ENCODE peak calls at places on chromosomes 4 and X, in eight cellular contexts. C is endothelial cell; E is NB4; M is osteoblast; O is Calu3; Q is fibroblast of villous mesenchyme; N is activated CD8-positive, alpha-beta T cell treated with anti-CD3 and anti-CD28 coated beads for 36 hours; G is osteocyte. S is an unnamed sample.

GRCh38 chr4:77922158-77923094 is 59.8 kb downstream of the MRPL1 start:
- DNase-seq in C (no peak), E (no peak), M (no peak), O (no peak), Q (no peak), N (no peak), G (no peak), S (no peak)

GRCh38 chr4:137534516-137534915 is 2.2 kb upstream of the PCDH18 start:
- DNase-seq in C (no peak), E (no peak), M (no peak), O (no peak), Q (no peak), N (no peak), G (no peak), S (peak)

GRCh38 chr4:42633605-42634388 is 23.1 kb downstream of the ATP8A1 start:
- DNase-seq in C (no peak), E (no peak), M (no peak), O (no peak), Q (no peak), N (no peak), G (no peak), S (no peak)

GRCh38 chr4:187380181-187380581 is 615.4 kb upstream of the ZFP42 start:
- DNase-seq in C (peak), E (peak), M (no peak), O (peak), Q (peak), N (no peak), G (no peak), S (peak)

GRCh38 chrX:103329991-103330390 is at the start of gene TCEAL7:
- DNase-seq in C (no peak), E (no peak), M (no peak), O (no peak), Q (peak), N (no peak), G (no peak), S (peak)

GRCh38 chrX:104195013-104195412 is 28.8 kb downstream of the FAM199X start:
- DNase-seq in C (no peak), E (no peak), M (no peak), O (no peak), Q (no peak), N (no peak), G (no peak), S (no peak)

GRCh38 chr4:89254847-89255246 is 52.8 kb downstream of the GPRIN3 start:
- DNase-seq in C (peak), E (peak), M (peak), O (peak), Q (peak), N (peak), G (no peak), S (peak)

GRCh38 chrX:85992811-85993229 is 54.5 kb downstream of the CHM start:
- DNase-seq in C (no peak), E (peak), M (no peak), O (no peak), Q (peak), N (peak), G (no peak), S (peak)

GRCh38 chr4:17324431-17324830 is 187.5 kb downstream of the QDPR start:
- DNase-seq in C (peak), E (peak), M (no peak), O (peak), Q (peak), N (peak), G (no peak), S (peak)

GRCh38 chr4:185589067-185589844 is 53.9 kb upstream of the PDLIM3 start:
- DNase-seq in C (no peak), E (no peak), M (peak), O (no peak), Q (peak), N (no peak), G (no peak), S (peak)

GRCh38 chr4:53476232-53477037 is 99.0 kb downstream of the FIP1L1 start:
- DNase-seq in C (no peak), E (no peak), M (peak), O (no peak), Q (peak), N (no peak), G (no peak), S (peak)

GRCh38 chrX:74284391-74284952 is 19.5 kb upstream of the ZCCHC13 start:
- DNase-seq in C (no peak), E (no peak), M (no peak), O (no peak), Q (no peak), N (no peak), G (no peak), S (no peak)

GRCh38 chrX:39613997-39614679 is 483.6 kb downstream of the BCOR start:
- DNase-seq in C (no peak), E (no peak), M (no peak), O (peak), Q (no peak), N (peak), G (no peak), S (no peak)

GRCh38 chr4:88090898-88091297 is 67.5 kb downstream of the ABCG2 start:
- DNase-seq in C (no peak), E (no peak), M (no peak), O (no peak), Q (no peak), N (no peak), G (no peak), S (no peak)

GRCh38 chr4:71184195-71184781 is 154.5 kb upstream of the SLC4A4 start:
- DNase-seq in C (peak), E (peak), M (peak), O (peak), Q (peak), N (peak), G (no peak), S (peak)

GRCh38 chr4:71009796-71010588 is 16.5 kb downstream of the DCK start:
- DNase-seq in C (no peak), E (peak), M (no peak), O (no peak), Q (peak), N (no peak), G (no peak), S (peak)

GRCh38 chrX:14936561-14936960 is 63.3 kb downstream of the MOSPD2 start:
- DNase-seq in C (no peak), E (peak), M (peak), O (peak), Q (peak), N (no peak), G (no peak), S (peak)

GRCh38 chr4:165631208-165631894 is 241.7 kb upstream of the TLL1 start:
- DNase-seq in C (no peak), E (no peak), M (no peak), O (no peak), Q (no peak), N (no peak), G (no peak), S (no peak)

GRCh38 chr4:153169811-153170210 is 34.4 kb upstream of the TRIM2 start:
- DNase-seq in C (no peak), E (no peak), M (no peak), O (no peak), Q (no peak), N (no peak), G (no peak), S (no peak)

GRCh38 chrX:139246295-139246694 is 284.2 kb upstream of the F9 start:
- DNase-seq in C (no peak), E (no peak), M (no peak), O (no peak), Q (no peak), N (no peak), G (no peak), S (no peak)

GRCh38 chrX:20743054-20743453 is 476.3 kb upstream of the RPS6KA3 start:
- DNase-seq in C (no peak), E (no peak), M (no peak), O (no peak), Q (no peak), N (no peak), G (no peak), S (no peak)

GRCh38 chr4:104728380-104729122 is 233.9 kb upstream of the CXXC4 start:
- DNase-seq in C (no peak), E (no peak), M (no peak), O (peak), Q (peak), N (no peak), G (no peak), S (peak)

GRCh38 chr4:47210828-47211227 is 179.5 kb downstream of the GABRB1 start:
- DNase-seq in C (no peak), E (no peak), M (no peak), O (no peak), Q (no peak), N (no peak), G (no peak), S (no peak)

GRCh38 chrX:119753639-119754257 is 4.6 kb upstream of the SOWAHD start:
- DNase-seq in C (peak), E (peak), M (peak), O (peak), Q (peak), N (peak), G (no peak), S (peak)

GRCh38 chr4:99856166-99856565 is 38.1 kb downstream of the LAMTOR3 start:
- DNase-seq in C (no peak), E (peak), M (no peak), O (no peak), Q (peak), N (peak), G (no peak), S (peak)

GRCh38 chr4:109820563-109820962 is 5.0 kb downstream of the GAR1 start:
- DNase-seq in C (no peak), E (no peak), M (peak), O (no peak), Q (no peak), N (no peak), G (no peak), S (no peak)

GRCh38 chrX:15206306-15206705 is 63.6 kb downstream of the ASB9 start:
- DNase-seq in C (no peak), E (no peak), M (no peak), O (peak), Q (no peak), N (no peak), G (no peak), S (no peak)

GRCh38 chrX:13432776-13433605 is 113.1 kb upstream of the ATXN3L start:
- DNase-seq in C (no peak), E (no peak), M (no peak), O (no peak), Q (peak), N (no peak), G (no peak), S (peak)

GRCh38 chrX:47228550-47229270 is 4.1 kb upstream of the USP11 start:
- DNase-seq in C (no peak), E (no peak), M (no peak), O (no peak), Q (no peak), N (no peak), G (no peak), S (no peak)

GRCh38 chr4:97720869-97721432 is 422.3 kb downstream of the STPG2 start:
- DNase-seq in C (no peak), E (peak), M (peak), O (peak), Q (peak), N (no peak), G (no peak), S (peak)
- TF ChIP-seq CTCF in C (peak), E (peak), M (no peak), O (no peak), Q (peak), N (no peak), G (peak), S (peak)

GRCh38 chr4:147057631-147057980 is 111.9 kb upstream of the TTC29 start:
- DNase-seq in C (no peak), E (peak), M (no peak), O (no peak), Q (peak), N (no peak), G (no peak), S (peak)
- TF ChIP-seq CTCF in C (no peak), E (no peak), M (no peak), O (no peak), Q (no peak), N (no peak), G (no peak), S (no peak)

GRCh38 chrX:45714864-45715263 is 514.2 kb upstream of the DIPK2B start:
- DNase-seq in C (no peak), E (peak), M (peak), O (no peak), Q (peak), N (peak), G (no peak), S (peak)
- TF ChIP-seq CTCF in C (no peak), E (no peak), M (no peak), O (no peak), Q (no peak), N (no peak), G (no peak), S (no peak)

GRCh38 chrX:100611951-100612350 is 24.7 kb downstream of the TSPAN6 start:
- DNase-seq in C (no peak), E (no peak), M (no peak), O (no peak), Q (no peak), N (no peak), G (no peak), S (no peak)

GRCh38 chrX:100606753-100607152 is 22.0 kb downstream of the TNMD start:
- DNase-seq in C (no peak), E (peak), M (no peak), O (no peak), Q (no peak), N (no peak), G (no peak), S (no peak)

GRCh38 chrX:100615015-100615414 is 21.6 kb downstream of the TSPAN6 start:
- DNase-seq in C (peak), E (peak), M (peak), O (peak), Q (peak), N (no peak), G (no peak), S (peak)

GRCh38 chrX:100609591-100609990 is 24.9 kb downstream of the TNMD start:
- DNase-seq in C (no peak), E (no peak), M (no peak), O (no peak), Q (no peak), N (no peak), G (no peak), S (peak)
- TF ChIP-seq CTCF in C (no peak), E (no peak), M (peak), O (no peak), Q (peak), N (no peak), G (peak), S (peak)

DNA sequence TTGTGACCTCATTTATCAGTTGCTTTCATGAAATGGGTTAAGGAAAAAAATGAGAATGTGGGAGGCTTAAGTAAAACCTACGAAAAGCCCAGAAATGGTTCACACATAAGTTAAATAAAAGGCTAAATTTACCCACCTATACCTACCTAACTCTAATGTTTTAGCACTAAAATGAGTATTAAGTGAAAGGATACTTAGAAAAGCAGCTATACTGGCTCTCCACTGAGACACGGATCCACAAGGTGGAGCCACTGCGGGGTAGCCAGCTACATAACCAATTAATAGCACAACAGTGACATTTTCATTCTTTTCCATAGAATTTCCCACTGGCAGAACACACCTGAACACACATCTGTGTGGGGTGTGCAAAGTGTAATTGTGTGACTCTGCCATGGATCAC is 101.9 kb downstream of the MAML3 start:
- DNase-seq in C (peak), E (peak), M (no peak), O (peak), Q (peak), N (peak), G (no peak), S (peak)
- TF ChIP-seq CTCF in C (no peak), E (peak), M (peak), O (no peak), Q (peak), N (peak), G (peak), S (peak)

GRCh38 chrX:73131276-73131675 is 52.0 kb upstream of the PABPC1L2A start:
- DNase-seq in C (no peak), E (no peak), M (no peak), O (no peak), Q (no peak), N (no peak), G (no peak), S (no peak)

GRCh38 chrX:73126240-73126639 is 46.9 kb upstream of the PABPC1L2A start:
- DNase-seq in C (no peak), E (no peak), M (no peak), O (no peak), Q (no peak), N (no peak), G (no peak), S (no peak)

GRCh38 chrX:73131877-73132276 is 52.6 kb upstream of the PABPC1L2A start:
- DNase-seq in C (no peak), E (no peak), M (no peak), O (no peak), Q (no peak), N (no peak), G (no peak), S (no peak)

GRCh38 chrX:73127700-73128241 is 48.5 kb upstream of the PABPC1L2A start:
- DNase-seq in C (peak), E (no peak), M (peak), O (no peak), Q (no peak), N (no peak), G (no peak), S (no peak)
- TF ChIP-seq CTCF in C (no peak), E (no peak), M (no peak), O (no peak), Q (no peak), N (no peak), G (no peak), S (no peak)

GRCh38 chr4:19883841-19884240 is 367.9 kb upstream of the SLIT2 start:
- DNase-seq in C (no peak), E (no peak), M (peak), O (no peak), Q (peak), N (no peak), G (no peak), S (peak)

GRCh38 chr4:19888587-19888986 is 363.1 kb upstream of the SLIT2 start:
- DNase-seq in C (no peak), E (peak), M (peak), O (no peak), Q (no peak), N (no peak), G (no peak), S (no peak)
- TF ChIP-seq CTCF in C (no peak), E (peak), M (no peak), O (no peak), Q (peak), N (no peak), G (no peak), S (no peak)

GRCh38 chrX:136170109-136170800 is 22.9 kb downstream of the FHL1 start:
- DNase-seq in C (no peak), E (no peak), M (no peak), O (no peak), Q (peak), N (no peak), G (no peak), S (peak)
- TF ChIP-seq CTCF in C (no peak), E (no peak), M (peak), O (no peak), Q (peak), N (no peak), G (peak), S (peak)

S was measured in choroid plexus epithelial cell.